ENCODE peak calls at places on chromosomes 5 and 9, in four cellular contexts. S, E, O and Z are unnamed samples.

GRCh38 chr5:2112128-2112808 is 229.5 kb upstream of the IRX4 start:
- DNase-seq in S (no peak), E (no peak), O (no peak), Z (no peak)

GRCh38 chr5:10469253-10470030 is 27.8 kb downstream of the ROPN1L start:
- DNase-seq in S (no peak), E (no peak), O (no peak), Z (no peak)

GRCh38 chr5:127515693-127516440 is 1.6 kb upstream of the PRRC1 start:
- DNase-seq in S (no peak), E (no peak), O (no peak), Z (no peak)

GRCh38 chr5:155332618-155333017 is 319.1 kb downstream of the KIF4B start:
- DNase-seq in S (no peak), E (no peak), O (no peak), Z (no peak)

GRCh38 chr9:130860458-130861316 is 25.6 kb downstream of the ABL1 start:
- DNase-seq in S (no peak), E (peak), O (peak), Z (peak)

GRCh38 chr5:173669483-173669882 is 53.0 kb upstream of the BOD1 start:
- DNase-seq in S (no peak), E (no peak), O (peak), Z (no peak)

GRCh38 chr5:139275536-139276297 is 17.8 kb upstream of the MATR3 start:
- DNase-seq in S (no peak), E (no peak), O (no peak), Z (no peak)

GRCh38 chr5:169717298-169717697 is 80.2 kb downstream of the DOCK2 start:
- DNase-seq in S (no peak), E (peak), O (no peak), Z (no peak)

GRCh38 chr5:178839319-178839704 is 20.4 kb upstream of the ZNF354B start:
- DNase-seq in S (peak), E (peak), O (peak), Z (no peak)

GRCh38 chr5:134813827-134814226 is 31.9 kb upstream of the C5orf24 start:
- DNase-seq in S (no peak), E (no peak), O (no peak), Z (no peak)

GRCh38 chr5:121105921-121106320 is 641.8 kb downstream of the PRR16 start:
- DNase-seq in S (no peak), E (no peak), O (no peak), Z (no peak)
- H3K27ac ChIP-seq in S (no peak), E (no peak), O (no peak), Z (no peak)

GRCh38 chr5:132474131-132474723 is 16.3 kb downstream of the IRF1 start:
- DNase-seq in S (peak), E (no peak), O (peak), Z (no peak)

GRCh38 chr5:132471944-132472343 is 18.6 kb downstream of the IRF1 start:
- DNase-seq in S (no peak), E (no peak), O (peak), Z (no peak)

GRCh38 chr5:132473608-132474007 is 17.0 kb downstream of the IRF1 start:
- DNase-seq in S (no peak), E (no peak), O (peak), Z (no peak)

GRCh38 chr5:132472431-132472830 is 18.1 kb downstream of the IRF1 start:
- DNase-seq in S (no peak), E (no peak), O (peak), Z (no peak)

GRCh38 chr5:132473019-132473531 is 17.5 kb downstream of the IRF1 start:
- DNase-seq in S (peak), E (no peak), O (peak), Z (no peak)
- H3K27ac ChIP-seq in S (peak), E (peak), O (peak), Z (no peak)

GRCh38 chr5:102932781-102933180 is 177.7 kb downstream of the PAM start:
- DNase-seq in S (no peak), E (no peak), O (no peak), Z (no peak)
- H3K27ac ChIP-seq in S (no peak), E (no peak), O (no peak), Z (no peak)

DNA sequence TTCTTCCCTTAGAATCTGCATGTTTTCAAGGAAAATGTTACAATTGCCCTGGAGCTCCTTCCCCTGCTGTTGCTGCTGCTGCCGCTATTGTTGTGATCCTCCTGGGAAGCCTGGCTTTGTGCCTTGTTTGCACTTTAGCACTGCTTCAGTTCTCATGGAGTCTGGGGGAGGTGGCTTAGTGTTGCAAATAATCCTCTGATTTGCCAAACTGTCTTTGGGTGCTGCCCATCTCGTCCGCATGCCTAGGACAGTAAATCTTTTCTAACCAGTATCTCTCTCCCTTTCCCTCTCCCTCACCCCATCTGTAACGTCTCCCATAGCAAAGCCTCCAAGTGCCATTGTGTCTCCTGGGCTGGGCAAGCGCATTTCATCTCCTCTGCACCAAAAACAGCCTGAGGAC is 30.3 kb downstream of the FAM240B start:
- DNase-seq in S (no peak), E (no peak), O (no peak), Z (no peak)
- H3K27ac ChIP-seq in S (no peak), E (no peak), O (no peak), Z (peak)

DNA sequence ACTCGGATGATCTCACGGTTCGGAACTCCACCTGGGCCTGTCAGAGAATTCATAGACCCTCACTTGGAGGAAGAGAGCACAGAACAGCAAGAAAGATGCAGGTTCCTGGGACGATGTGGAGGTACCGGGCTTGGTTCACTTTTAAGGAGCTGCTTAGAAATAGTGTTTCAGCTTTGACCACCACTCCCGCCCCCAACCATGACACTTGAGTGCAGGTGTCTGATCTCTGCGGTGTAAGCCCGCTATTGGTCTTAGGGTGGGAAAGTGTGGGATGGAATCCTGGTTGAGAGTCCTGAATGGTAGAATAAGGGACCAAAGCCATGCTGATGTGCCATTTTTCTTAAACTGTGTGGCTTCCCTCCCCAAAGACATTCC is 97.2 kb upstream of the LMX1B start:
- DNase-seq in S (no peak), E (no peak), O (no peak), Z (no peak)
- H3K27ac ChIP-seq in S (peak), E (peak), O (peak), Z (peak)

GRCh38 chr9:136087741-136088480 is 7.2 kb downstream of the NACC2 start:
- DNase-seq in S (peak), E (no peak), O (no peak), Z (no peak)

GRCh38 chr9:136086213-136086881 is 8.7 kb downstream of the NACC2 start:
- DNase-seq in S (peak), E (no peak), O (no peak), Z (no peak)

GRCh38 chr9:136084191-136084944 is 10.7 kb downstream of the NACC2 start:
- DNase-seq in S (peak), E (no peak), O (no peak), Z (no peak)

GRCh38 chr9:136086951-136087740 is 7.9 kb downstream of the NACC2 start:
- DNase-seq in S (peak), E (no peak), O (no peak), Z (no peak)

DNA sequence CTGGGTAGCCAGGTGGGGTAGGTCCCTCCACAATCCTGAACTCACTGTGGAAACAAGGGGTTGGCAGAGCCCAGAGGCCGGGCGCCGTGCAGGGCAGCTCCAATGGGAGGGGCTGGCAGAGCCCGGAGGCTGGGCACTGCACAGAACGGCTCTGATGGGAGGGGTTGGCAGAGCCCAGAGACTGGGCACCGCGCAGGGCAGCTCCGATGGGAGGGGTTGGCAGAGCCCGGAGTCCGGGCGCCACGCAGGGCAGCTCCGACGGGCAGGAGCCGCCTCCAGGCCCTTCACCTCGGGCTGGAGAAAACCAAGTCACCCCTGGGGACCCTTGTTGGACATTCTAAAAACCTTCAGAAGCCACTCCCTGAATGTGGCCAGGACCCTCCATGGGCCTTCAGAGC is 9.3 kb downstream of the NACC2 start:
- DNase-seq in S (peak), E (peak), O (peak), Z (no peak)
- H3K27ac ChIP-seq in S (no peak), E (peak), O (peak), Z (peak)

GRCh38 chr5:109705596-109705995 is 15.9 kb downstream of the MAN2A1 start:
- DNase-seq in S (no peak), E (no peak), O (no peak), Z (no peak)

GRCh38 chr5:109703827-109704226 is 14.1 kb downstream of the MAN2A1 start:
- DNase-seq in S (no peak), E (no peak), O (no peak), Z (no peak)

GRCh38 chr5:109707531-109707930 is 17.8 kb downstream of the MAN2A1 start:
- DNase-seq in S (no peak), E (no peak), O (no peak), Z (no peak)

GRCh38 chr5:109704255-109704952 is 14.7 kb downstream of the MAN2A1 start:
- DNase-seq in S (no peak), E (no peak), O (no peak), Z (no peak)

GRCh38 chr5:109706065-109706464 is 16.3 kb downstream of the MAN2A1 start:
- DNase-seq in S (no peak), E (no peak), O (no peak), Z (no peak)
- H3K27ac ChIP-seq in S (no peak), E (no peak), O (no peak), Z (no peak)

GRCh38 chr5:94181940-94182339 is 436.5 kb downstream of the KIAA0825 start:
- DNase-seq in S (no peak), E (no peak), O (no peak), Z (no peak)
- H3K27ac ChIP-seq in S (no peak), E (no peak), O (no peak), Z (no peak)

DNA sequence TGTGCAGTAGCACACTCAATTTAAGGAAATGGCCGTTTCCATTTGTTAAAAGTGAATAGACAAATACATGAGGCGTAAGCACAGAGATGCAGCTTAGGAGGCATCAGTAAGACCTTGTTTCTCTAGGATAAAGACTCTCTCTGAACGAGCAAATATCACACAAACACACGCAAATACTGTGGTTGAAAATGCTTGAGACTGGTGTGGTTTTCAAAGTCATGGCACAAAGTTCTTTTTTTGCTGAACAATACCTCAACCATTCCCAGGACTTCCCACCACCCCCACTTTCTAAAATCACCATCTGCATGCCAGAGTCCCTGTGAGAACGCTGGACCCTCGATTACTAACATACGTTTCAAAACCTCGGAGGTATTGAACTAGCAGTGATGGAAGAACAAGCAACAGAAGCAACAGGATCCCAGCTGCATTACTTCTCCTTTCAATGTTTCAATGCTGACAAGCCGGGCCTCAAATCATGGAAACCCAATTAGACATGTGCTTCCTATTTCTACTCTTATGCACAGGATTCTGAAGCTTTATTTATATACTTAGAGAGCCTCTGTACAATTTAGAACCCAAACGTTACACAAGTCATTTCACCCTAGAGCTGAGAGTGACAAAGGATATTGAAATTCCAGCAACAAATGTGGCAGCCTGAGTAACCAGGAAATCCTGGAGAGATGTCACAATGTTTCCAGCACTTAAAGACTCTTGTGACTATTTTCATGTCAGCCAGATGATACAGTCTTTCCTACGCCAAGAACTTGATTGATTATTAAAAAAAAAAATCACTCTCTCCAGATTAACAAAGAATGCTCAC is 63.9 kb downstream of the CDC14B start:
- DNase-seq in S (no peak), E (no peak), O (no peak), Z (no peak)
- H3K27ac ChIP-seq in S (no peak), E (no peak), O (peak), Z (no peak)

DNA sequence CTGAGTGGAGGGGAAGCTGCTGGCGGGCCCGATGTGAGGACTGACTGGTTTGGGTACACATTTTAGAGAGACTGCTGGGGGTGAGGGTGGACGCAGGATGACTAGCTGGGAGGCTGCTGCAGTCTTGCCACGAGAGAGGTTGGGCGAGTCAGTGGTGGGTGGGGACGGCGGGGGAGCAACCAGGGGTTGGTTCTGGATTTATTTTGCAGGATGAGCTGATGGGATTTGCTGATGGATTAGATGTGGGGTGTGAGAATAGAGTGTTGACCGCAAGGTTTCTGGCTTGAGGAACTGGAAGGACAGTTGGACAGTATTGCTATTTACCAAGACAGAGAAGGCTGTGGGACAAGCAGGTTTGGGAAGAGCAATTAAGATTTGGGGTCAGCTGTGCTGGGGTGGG is 5.8 kb upstream of the NDST1 start:
- DNase-seq in S (no peak), E (no peak), O (no peak), Z (no peak)
- H3K27ac ChIP-seq in S (no peak), E (peak), O (peak), Z (peak)